ENCODE peak calls at places on chromosomes 5 and 9, in seven cellular contexts. One of them, this sample, is unnamed. For H3K4me1, the result is how much of the 10 kb centered on the place peaks cover.

GRCh38 chr5:10539685-10539998 is 24.2 kb upstream of the ANKRD33B start:
- DNase-seq in stomach: no peak
- DNase-seq in endothelial cell of umbilical vein: no peak
- DNase-seq in H1: no peak
- DNase-seq in Panc1: no peak
- DNase-seq in spleen: no peak
- DNase-seq in esophagus muscularis mucosa: no peak
- DNase-seq in this sample: no peak

GRCh38 chr5:63727583-63727982 is 234.7 kb downstream of the HTR1A start:
- DNase-seq in stomach: no peak
- DNase-seq in endothelial cell of umbilical vein: no peak
- DNase-seq in H1: no peak
- DNase-seq in Panc1: no peak
- DNase-seq in spleen: no peak
- DNase-seq in esophagus muscularis mucosa: no peak
- DNase-seq in this sample: no peak

GRCh38 chr5:152271420-152271819 is 133.7 kb downstream of the NMUR2 start:
- DNase-seq in stomach: peak
- DNase-seq in endothelial cell of umbilical vein: no peak
- DNase-seq in H1: no peak
- DNase-seq in Panc1: no peak
- DNase-seq in spleen: no peak
- DNase-seq in esophagus muscularis mucosa: no peak
- DNase-seq in this sample: no peak

GRCh38 chr5:16713386-16713928 is 96.7 kb upstream of the RETREG1 start:
- DNase-seq in stomach: no peak
- DNase-seq in endothelial cell of umbilical vein: peak
- DNase-seq in H1: peak
- DNase-seq in Panc1: no peak
- DNase-seq in spleen: no peak
- DNase-seq in esophagus muscularis mucosa: no peak
- DNase-seq in this sample: no peak

GRCh38 chr5:117701067-117701466 is 1126.4 kb upstream of the SEMA6A start:
- DNase-seq in stomach: no peak
- DNase-seq in endothelial cell of umbilical vein: no peak
- DNase-seq in H1: no peak
- DNase-seq in Panc1: no peak
- DNase-seq in spleen: no peak
- DNase-seq in esophagus muscularis mucosa: no peak
- DNase-seq in this sample: no peak

GRCh38 chr9:129309041-129309430 is 131.0 kb upstream of the IER5L start:
- DNase-seq in stomach: peak
- DNase-seq in endothelial cell of umbilical vein: no peak
- DNase-seq in H1: no peak
- DNase-seq in Panc1: no peak
- DNase-seq in spleen: peak
- DNase-seq in esophagus muscularis mucosa: no peak
- DNase-seq in this sample: no peak

GRCh38 chr9:101736723-101737122 is 1.7 kb downstream of the GRIN3A start:
- DNase-seq in stomach: no peak
- DNase-seq in endothelial cell of umbilical vein: no peak
- DNase-seq in H1: peak
- DNase-seq in Panc1: no peak
- DNase-seq in spleen: no peak
- DNase-seq in esophagus muscularis mucosa: no peak
- DNase-seq in this sample: no peak

GRCh38 chr5:95375591-95375990 is 15.6 kb upstream of the FAM81B start:
- DNase-seq in stomach: no peak
- DNase-seq in endothelial cell of umbilical vein: no peak
- DNase-seq in H1: no peak
- DNase-seq in Panc1: no peak
- DNase-seq in spleen: no peak
- DNase-seq in esophagus muscularis mucosa: no peak
- DNase-seq in this sample: no peak

GRCh38 chr5:140303987-140304386 is 1.1 kb upstream of the PFDN1 start:
- DNase-seq in stomach: no peak
- DNase-seq in endothelial cell of umbilical vein: no peak
- DNase-seq in H1: no peak
- DNase-seq in Panc1: no peak
- DNase-seq in spleen: no peak
- DNase-seq in esophagus muscularis mucosa: no peak
- DNase-seq in this sample: no peak

GRCh38 chr5:4868140-4868735 is 271.9 kb upstream of the ADAMTS16 start:
- DNase-seq in stomach: peak
- DNase-seq in endothelial cell of umbilical vein: no peak
- DNase-seq in H1: peak
- DNase-seq in Panc1: peak
- DNase-seq in spleen: no peak
- DNase-seq in esophagus muscularis mucosa: no peak
- DNase-seq in this sample: no peak

GRCh38 chr9:134474058-134474370 is 147.8 kb downstream of the RXRA start:
- DNase-seq in stomach: no peak
- DNase-seq in endothelial cell of umbilical vein: no peak
- DNase-seq in H1: no peak
- DNase-seq in Panc1: no peak
- DNase-seq in spleen: no peak
- DNase-seq in esophagus muscularis mucosa: no peak
- DNase-seq in this sample: no peak

GRCh38 chr5:8843766-8844165 is 702.1 kb downstream of the SEMA5A start:
- DNase-seq in stomach: no peak
- DNase-seq in endothelial cell of umbilical vein: no peak
- DNase-seq in H1: no peak
- DNase-seq in Panc1: no peak
- DNase-seq in spleen: no peak
- DNase-seq in esophagus muscularis mucosa: no peak
- DNase-seq in this sample: no peak

DNA sequence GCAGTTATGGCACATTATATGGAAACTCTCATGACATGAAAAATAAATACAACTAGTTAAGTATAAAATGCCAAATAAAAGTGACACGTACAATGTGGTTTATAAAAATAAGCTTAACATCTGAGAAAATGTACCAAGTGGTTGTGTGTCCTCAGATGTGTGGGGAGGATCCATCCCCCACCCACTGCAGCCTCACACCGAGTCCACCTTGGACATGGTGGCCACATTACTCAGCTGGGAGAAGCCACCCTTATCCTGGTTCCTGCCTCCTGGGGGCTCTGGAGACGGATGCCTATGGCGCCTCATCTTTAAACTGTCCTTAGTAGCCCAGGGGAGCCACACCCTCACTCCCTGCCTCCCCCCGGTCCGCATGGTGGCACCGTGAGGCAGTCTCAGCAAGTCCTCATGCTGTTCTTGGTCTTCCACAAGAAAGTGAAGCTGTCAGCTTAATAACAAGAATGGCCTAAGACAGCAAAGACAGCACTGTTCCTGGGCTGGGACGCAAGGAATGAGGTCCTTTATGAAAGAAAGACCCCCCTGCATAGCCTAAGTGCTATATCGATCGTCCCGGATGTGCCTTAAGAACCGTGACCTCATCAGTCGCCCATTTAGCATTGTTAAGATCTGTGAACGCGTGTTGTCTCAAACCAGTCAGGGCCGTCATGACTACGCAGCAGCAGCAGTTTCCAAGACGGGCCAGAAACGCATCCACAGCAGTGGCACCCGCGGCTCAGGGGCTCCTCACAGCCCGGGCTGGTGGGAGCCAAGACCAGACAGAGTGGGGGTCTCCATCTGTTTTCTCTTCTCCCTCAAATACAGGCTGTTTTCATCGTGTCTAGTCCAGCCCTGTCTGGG is 56.4 kb downstream of the IPPK start:
- DNase-seq in stomach: no peak
- DNase-seq in endothelial cell of umbilical vein: no peak
- DNase-seq in H1: no peak
- DNase-seq in Panc1: no peak
- DNase-seq in spleen: no peak
- DNase-seq in esophagus muscularis mucosa: peak
- DNase-seq in this sample: no peak
- H3K4me1 ChIP-seq in stomach: under half
- H3K4me1 ChIP-seq in endothelial cell of umbilical vein: under half
- H3K4me1 ChIP-seq in H1: under half
- H3K4me1 ChIP-seq in Panc1: under half
- H3K4me1 ChIP-seq in spleen: under half
- H3K4me1 ChIP-seq in esophagus muscularis mucosa: half or more
- H3K4me1 ChIP-seq in this sample: under half

DNA sequence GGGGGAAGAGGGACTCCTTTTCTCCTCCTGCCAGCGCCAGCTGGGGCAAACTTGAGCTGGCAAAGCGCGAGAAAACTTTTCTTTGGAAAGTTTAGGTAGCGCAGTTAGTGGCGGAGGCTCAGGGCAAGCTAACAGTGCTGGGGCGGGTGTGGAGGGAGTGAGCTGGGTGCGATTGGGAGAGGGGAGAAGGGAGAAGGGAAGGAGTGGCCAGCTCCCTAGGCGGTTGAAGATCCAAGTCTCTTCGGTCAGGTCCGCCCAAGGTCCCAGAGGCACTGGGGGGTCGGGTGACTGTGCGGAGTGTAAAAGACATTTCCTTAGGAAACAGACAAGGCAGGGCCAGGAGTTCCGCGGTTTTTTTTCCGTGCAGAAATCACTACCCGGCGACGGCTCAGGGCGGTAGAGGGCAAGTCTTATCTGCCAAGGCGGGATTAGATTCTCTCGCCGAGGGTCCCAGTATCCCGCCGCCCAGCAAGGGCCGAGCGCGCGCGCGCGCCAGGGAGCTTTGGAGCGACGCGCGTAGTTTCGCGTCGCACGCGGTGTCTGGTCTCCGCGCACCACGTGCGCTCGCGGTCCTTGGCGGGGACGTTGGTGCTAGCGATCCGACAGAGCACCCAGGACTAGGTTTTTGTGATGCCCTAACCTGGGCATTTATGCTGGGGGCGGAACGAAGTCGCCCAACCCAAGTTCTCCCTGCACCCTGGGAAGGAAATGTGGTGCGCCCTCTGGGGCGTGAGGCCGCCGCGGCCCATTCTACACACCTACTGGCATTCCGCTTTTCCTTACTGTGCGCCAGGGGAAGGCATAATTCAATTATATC is 33.7 kb upstream of the NFIB start:
- DNase-seq in stomach: no peak
- DNase-seq in endothelial cell of umbilical vein: peak
- DNase-seq in H1: peak
- DNase-seq in Panc1: no peak
- DNase-seq in spleen: no peak
- DNase-seq in esophagus muscularis mucosa: no peak
- DNase-seq in this sample: no peak
- TF ChIP-seq POLR2AphosphoS5 in stomach: no peak
- TF ChIP-seq POLR2AphosphoS5 in endothelial cell of umbilical vein: peak
- TF ChIP-seq POLR2AphosphoS5 in H1: no peak
- TF ChIP-seq POLR2AphosphoS5 in Panc1: no peak
- TF ChIP-seq POLR2AphosphoS5 in spleen: no peak
- TF ChIP-seq POLR2AphosphoS5 in esophagus muscularis mucosa: peak
- TF ChIP-seq POLR2AphosphoS5 in this sample: peak

DNA sequence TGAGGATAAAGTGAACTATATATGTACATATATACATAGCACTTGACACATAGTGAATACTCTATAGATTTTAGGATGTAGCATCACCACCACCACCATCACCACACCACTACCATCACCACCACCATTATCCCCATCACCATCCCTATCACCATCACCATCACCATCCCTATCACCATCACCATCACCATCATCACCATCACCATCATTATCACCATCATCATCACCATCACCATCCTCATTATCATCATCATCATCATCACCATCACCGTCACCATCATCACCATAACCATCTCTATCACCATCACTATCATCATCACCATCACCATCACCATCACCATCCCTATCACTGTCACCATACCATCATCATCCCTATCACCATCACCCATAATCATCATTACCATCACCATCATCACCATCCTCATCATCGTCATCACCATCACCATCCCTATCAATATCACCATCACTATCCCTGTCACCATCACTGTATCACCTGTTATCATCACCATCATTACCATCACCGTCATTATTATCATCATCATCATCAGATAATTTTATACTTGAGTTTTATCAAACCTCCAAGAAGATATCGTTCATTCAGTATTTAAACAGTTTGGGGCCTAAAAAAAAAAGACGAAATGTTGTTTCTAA is 109.4 kb downstream of the CFAP90 start:
- DNase-seq in stomach: no peak
- DNase-seq in endothelial cell of umbilical vein: no peak
- DNase-seq in H1: no peak
- DNase-seq in Panc1: no peak
- DNase-seq in spleen: no peak
- DNase-seq in esophagus muscularis mucosa: no peak
- DNase-seq in this sample: no peak
- H3K4me1 ChIP-seq in stomach: under half
- H3K4me1 ChIP-seq in endothelial cell of umbilical vein: under half
- H3K4me1 ChIP-seq in H1: under half
- H3K4me1 ChIP-seq in Panc1: under half
- H3K4me1 ChIP-seq in spleen: under half
- H3K4me1 ChIP-seq in esophagus muscularis mucosa: under half
- H3K4me1 ChIP-seq in this sample: under half

GRCh38 chr5:67693956-67694564 is 497.5 kb upstream of the CD180 start:
- DNase-seq in stomach: peak
- DNase-seq in endothelial cell of umbilical vein: no peak
- DNase-seq in H1: no peak
- DNase-seq in Panc1: no peak
- DNase-seq in spleen: no peak
- DNase-seq in esophagus muscularis mucosa: peak
- DNase-seq in this sample: peak
- TF ChIP-seq POLR2AphosphoS5 in stomach: peak
- TF ChIP-seq POLR2AphosphoS5 in endothelial cell of umbilical vein: no peak
- TF ChIP-seq POLR2AphosphoS5 in H1: no peak
- TF ChIP-seq POLR2AphosphoS5 in Panc1: no peak
- TF ChIP-seq POLR2AphosphoS5 in spleen: no peak
- TF ChIP-seq POLR2AphosphoS5 in esophagus muscularis mucosa: peak
- TF ChIP-seq POLR2AphosphoS5 in this sample: peak

DNA sequence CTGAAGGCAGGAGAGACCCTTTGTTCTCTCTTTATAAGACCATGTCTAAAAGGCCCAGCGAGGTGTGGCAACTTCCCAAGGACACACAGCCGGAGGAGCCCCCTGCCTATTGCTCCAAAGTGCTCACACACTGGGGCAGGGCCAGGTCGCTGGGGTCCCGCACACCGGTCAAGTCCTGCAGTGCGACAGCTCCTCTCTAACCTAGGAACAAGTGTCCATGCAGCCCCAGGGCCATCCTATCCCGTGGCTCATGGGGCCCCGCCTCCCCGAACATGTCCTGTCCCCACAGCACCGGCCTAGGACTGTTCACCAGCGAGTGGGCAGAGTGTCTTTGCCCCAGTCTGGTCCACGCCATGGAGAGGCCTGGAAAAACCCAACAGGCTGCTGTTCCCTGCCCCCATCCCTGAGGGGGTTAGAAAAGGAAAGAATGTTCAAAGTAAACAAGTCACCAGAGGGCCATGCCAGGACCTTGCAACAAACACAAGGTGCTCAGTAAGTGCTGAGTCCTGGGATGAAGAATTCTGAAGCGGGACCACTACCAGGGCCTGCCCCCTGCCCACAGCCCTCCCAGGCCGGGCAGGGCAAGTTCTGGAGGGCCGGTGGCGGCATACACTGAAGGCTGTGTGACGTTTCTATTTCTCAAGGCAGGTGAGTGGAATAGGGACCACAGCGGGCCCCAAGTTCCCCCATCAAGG is 958 bp downstream of the NINJ1 start:
- DNase-seq in stomach: no peak
- DNase-seq in endothelial cell of umbilical vein: peak
- DNase-seq in H1: no peak
- DNase-seq in Panc1: no peak
- DNase-seq in spleen: peak
- DNase-seq in esophagus muscularis mucosa: no peak
- DNase-seq in this sample: peak
- H3K4me1 ChIP-seq in stomach: half or more
- H3K4me1 ChIP-seq in endothelial cell of umbilical vein: half or more
- H3K4me1 ChIP-seq in H1: under half
- H3K4me1 ChIP-seq in Panc1: under half
- H3K4me1 ChIP-seq in spleen: half or more
- H3K4me1 ChIP-seq in esophagus muscularis mucosa: half or more
- H3K4me1 ChIP-seq in this sample: under half

This sample was measured in prostate gland.